ENCODE peak calls at places on chromosomes 7 and 10, in eight cellular contexts. N is GM10248; W is NCI-H2081; U is mammary epithelial cell; L is activated CD4-positive, alpha-beta T cell treated with anti-CD3 and anti-CD28 coated beads, Interleukin-2, amount 50 U/mL, for 24 hours; Z is anterior cingulate cortex; E is Kasumi-1; O is WTC11. R is an unnamed sample.

GRCh38 chr7:98051118-98051744 is 55.4 kb upstream of the LMTK2 start:
- DNase-seq in N (no peak), W (peak), U (no peak), L (peak), Z (no peak), E (no peak), O (peak), R (peak)

GRCh38 chr7:120735791-120736190 is 122.2 kb downstream of the TSPAN12 start:
- DNase-seq in N (no peak), W (no peak), U (no peak), L (no peak), Z (no peak), E (no peak), O (no peak), R (no peak)

GRCh38 chr7:94182066-94182465 is 177.9 kb upstream of the BET1 start:
- DNase-seq in N (no peak), W (no peak), U (peak), L (no peak), Z (no peak), E (no peak), O (no peak), R (no peak)

GRCh38 chr7:70035509-70035908 is 437.2 kb downstream of the AUTS2 start:
- DNase-seq in N (no peak), W (no peak), U (no peak), L (no peak), Z (no peak), E (no peak), O (no peak), R (no peak)

GRCh38 chr7:1917221-1918062 is 247.4 kb downstream of the ELFN1 start:
- DNase-seq in N (no peak), W (no peak), U (no peak), L (no peak), Z (no peak), E (no peak), O (no peak), R (no peak)

GRCh38 chr7:22201182-22201880 is 155.6 kb downstream of the RAPGEF5 start:
- DNase-seq in N (no peak), W (no peak), U (no peak), L (no peak), Z (no peak), E (no peak), O (no peak), R (no peak)

GRCh38 chr7:110224643-110225042 is 866.3 kb upstream of the LRRN3 start:
- DNase-seq in N (no peak), W (no peak), U (peak), L (no peak), Z (no peak), E (no peak), O (no peak), R (no peak)

GRCh38 chr10:110848106-110848505 is 23.6 kb upstream of the PDCD4 start:
- DNase-seq in N (no peak), W (no peak), U (no peak), L (no peak), Z (no peak), E (no peak), O (no peak), R (no peak)

GRCh38 chr10:24272374-24272773 is 63.4 kb downstream of the KIAA1217 start:
- DNase-seq in N (no peak), W (no peak), U (no peak), L (no peak), Z (no peak), E (no peak), O (no peak), R (no peak)

GRCh38 chr7:38318803-38319416 is 45.5 kb upstream of the TARP start:
- DNase-seq in N (peak), W (peak), U (peak), L (no peak), Z (no peak), E (peak), O (peak), R (peak)

GRCh38 chr10:15802375-15802949 is 57.8 kb downstream of the MINDY3 start:
- DNase-seq in N (no peak), W (no peak), U (no peak), L (no peak), Z (no peak), E (no peak), O (no peak), R (no peak)

GRCh38 chr7:94145602-94146001 is 141.4 kb upstream of the BET1 start:
- DNase-seq in N (no peak), W (no peak), U (no peak), L (no peak), Z (no peak), E (no peak), O (no peak), R (no peak)

GRCh38 chr7:94893661-94894060 is 13.7 kb upstream of the PPP1R9A start:
- DNase-seq in N (no peak), W (no peak), U (no peak), L (no peak), Z (no peak), E (no peak), O (no peak), R (no peak)

GRCh38 chr7:22866965-22867364 is 44.3 kb upstream of the TOMM7 start:
- DNase-seq in N (no peak), W (no peak), U (no peak), L (no peak), Z (no peak), E (no peak), O (no peak), R (no peak)

GRCh38 chr10:2230478-2230877 is 493.2 kb upstream of the ADARB2 start:
- DNase-seq in N (no peak), W (no peak), U (no peak), L (no peak), Z (no peak), E (no peak), O (no peak), R (no peak)

GRCh38 chr7:43823941-43824340 is 45.4 kb downstream of the MRPS24 start:
- DNase-seq in N (no peak), W (no peak), U (no peak), L (no peak), Z (no peak), E (no peak), O (no peak), R (no peak)

GRCh38 chr10:123472606-123473005 is 193.5 kb upstream of the GPR26 start:
- DNase-seq in N (no peak), W (no peak), U (no peak), L (no peak), Z (no peak), E (no peak), O (peak), R (peak)

GRCh38 chr7:74501298-74501697 is 47.6 kb downstream of the GTF2IRD1 start:
- DNase-seq in N (no peak), W (no peak), U (no peak), L (no peak), Z (peak), E (no peak), O (no peak), R (no peak)

R was measured in WERI-Rb-1.